ENCODE peak calls at places on chromosomes 11 and 22, in nine cellular contexts. B, L, R, Z, A, U, P, V and E are unnamed samples.
A peak's percentile ranks its signal among the peaks of the same experiment; 100 is the strongest.

GRCh38 chr11:108009497-108010360 is 1.0 kb downstream of the CUL5 start:
- DNase-seq in R (no peak), L (peak; percentile 8), B (no peak), V (no peak), A (no peak), U (no peak), Z (no peak), P (no peak), E (no peak)

GRCh38 chr11:35717043-35717442 is 54.5 kb downstream of the TRIM44 start:
- DNase-seq in U (no peak), V (no peak), L (no peak), R (no peak), B (no peak), P (peak; percentile 17), Z (no peak), A (no peak), E (no peak)

GRCh38 chr11:8168485-8169257 is at the start of gene RIC3:
- DNase-seq in V (peak; percentile 81), B (peak; percentile 64), Z (peak; percentile 6), U (peak; percentile 54), P (peak; percentile 26), L (peak; percentile 57), A (peak; percentile 61), R (no peak), E (no peak)

GRCh38 chr22:46636221-46637002 is 16.2 kb downstream of the GRAMD4 start:
- DNase-seq in B (no peak), U (peak; percentile 17), A (no peak), Z (no peak), P (no peak), R (no peak), L (no peak), V (no peak), E (no peak)

GRCh38 chr11:134945993-134946392 is 534.0 kb upstream of the B3GAT1 start:
- DNase-seq in L (no peak), Z (no peak), A (no peak), R (no peak), P (no peak), V (no peak), B (no peak), U (no peak), E (no peak)

GRCh38 chr11:35675901-35676610 is 13.5 kb downstream of the TRIM44 start:
- DNase-seq in B (no peak), R (no peak), P (no peak), U (no peak), V (no peak), A (peak; percentile 16), Z (no peak), L (no peak), E (no peak)

GRCh38 chr11:96567667-96568066 is 177.9 kb downstream of the JRKL start:
- DNase-seq in A (no peak), Z (no peak), R (no peak), L (no peak), V (no peak), P (no peak), B (no peak), U (no peak), E (no peak)

GRCh38 chr22:39180566-39180965 is 28.1 kb upstream of the CBX7 start:
- DNase-seq in A (no peak), V (no peak), B (no peak), R (no peak), Z (no peak), U (no peak), L (no peak), P (no peak), E (no peak)

GRCh38 chr11:70581991-70582885 is 183.9 kb downstream of the CTTN start:
- DNase-seq in V (peak; percentile 66), A (no peak), B (no peak), Z (no peak), R (no peak), L (no peak), P (no peak), U (no peak), E (no peak)

GRCh38 chr11:32116668-32117067 is 25.8 kb downstream of the RCN1 start:
- DNase-seq in V (no peak), B (no peak), L (no peak), A (no peak), Z (no peak), R (no peak), P (no peak), U (no peak), E (no peak)

GRCh38 chr22:19988331-19988808 is 28.3 kb downstream of the ARVCF start:
- DNase-seq in B (no peak), Z (no peak), U (peak; percentile 9), A (no peak), V (no peak), L (no peak), R (no peak), P (no peak), E (no peak)

GRCh38 chr11:36354221-36355003 is 58.3 kb downstream of the PRR5L start:
- DNase-seq in U (no peak), R (no peak), B (no peak), Z (no peak), L (no peak), V (no peak), A (no peak), P (no peak), E (no peak)

GRCh38 chr11:14541180-14541579 is 21.0 kb upstream of the PSMA1 start:
- DNase-seq in U (no peak), Z (no peak), B (peak; percentile 19), A (no peak), L (no peak), R (no peak), V (no peak), P (no peak), E (no peak)

GRCh38 chr11:1168721-1169161 is 11.0 kb downstream of the MUC5AC start:
- DNase-seq in U (no peak), V (no peak), Z (no peak), L (no peak), A (no peak), B (no peak), P (no peak), R (no peak), E (no peak)

GRCh38 chr11:36238881-36239280 is 50.3 kb downstream of the COMMD9 start:
- DNase-seq in V (no peak), U (no peak), B (no peak), L (no peak), R (no peak), A (no peak), P (no peak), Z (no peak), E (no peak)

GRCh38 chr11:69234171-69234570 is 59.8 kb upstream of the MYEOV start:
- DNase-seq in Z (no peak), R (no peak), L (no peak), P (no peak), V (no peak), B (no peak), A (no peak), U (no peak), E (no peak)

GRCh38 chr11:8019671-8020597 is 32.8 kb downstream of the EIF3F start:
- DNase-seq in U (peak; percentile 40), P (no peak), Z (peak; percentile 14), V (no peak), L (peak; percentile 71), R (no peak), B (peak; percentile 40), A (no peak), E (no peak)